ENCODE peak calls at places on chromosomes 2 and 18, in eight cellular contexts. O is GM23248, W is fibroblast of mammary gland, H is AG04449, T is astrocyte of the cerebellum, I is cardiac muscle cell, Z is HAP-1, V is AG10803. A is an unnamed sample.
A peak's percentile ranks its signal among the peaks of the same experiment; 100 is the strongest.

GRCh38 chr2:239773377-239774141 is 251.6 kb downstream of the NDUFA10 start:
- DNase-seq in H (no peak), W (no peak), O (no peak), T (no peak), Z (no peak), V (no peak), I (no peak), A (no peak)

GRCh38 chr2:81658227-81658626 is 1353.7 kb upstream of the LRRTM1 start:
- DNase-seq in V (no peak), O (peak; percentile 7), I (no peak), H (no peak), W (peak; percentile 4), Z (no peak), T (no peak), A (peak; percentile 52)

GRCh38 chr18:71431171-71431570 is 1113.0 kb downstream of the CBLN2 start:
- DNase-seq in O (no peak), V (no peak), W (no peak), T (no peak), I (no peak), Z (no peak), H (no peak), A (no peak)

GRCh38 chr2:198008230-198008629 is 203.8 kb downstream of the PLCL1 start:
- DNase-seq in I (no peak), O (no peak), T (no peak), H (no peak), V (no peak), W (no peak), Z (no peak), A (no peak)

GRCh38 chr2:13545320-13545719 is 828.6 kb downstream of the TRIB2 start:
- DNase-seq in T (no peak), W (no peak), V (no peak), H (no peak), Z (no peak), O (no peak), I (no peak), A (no peak)

GRCh38 chr2:69774984-69775982 is 33.3 kb downstream of the ANXA4 start:
- DNase-seq in V (no peak), O (no peak), W (no peak), T (no peak), I (peak; percentile 14), H (no peak), Z (no peak), A (no peak)

GRCh38 chr18:69257861-69258458 is 142.7 kb upstream of the DOK6 start:
- DNase-seq in W (peak; percentile 93), V (peak; percentile 96), H (peak; percentile 5), T (peak; percentile 75), I (peak; percentile 93), Z (no peak), O (peak; percentile 92), A (peak; percentile 74)

GRCh38 chr18:9237982-9238381 is 96.6 kb upstream of the TWSG1 start:
- DNase-seq in O (no peak), V (no peak), I (no peak), W (no peak), Z (no peak), T (no peak), H (no peak), A (no peak)

GRCh38 chr2:119010336-119010735 is 68.3 kb downstream of the MARCO start:
- DNase-seq in Z (no peak), O (no peak), H (no peak), I (no peak), T (no peak), V (no peak), W (no peak), A (no peak)

GRCh38 chr18:48884306-48885235 is 66.2 kb downstream of the SMAD7 start:
- DNase-seq in O (no peak), I (no peak), V (no peak), Z (no peak), T (no peak), H (no peak), W (no peak), A (no peak)

GRCh38 chr2:233453111-233453915 is 99.0 kb downstream of the DGKD start:
- DNase-seq in I (no peak), H (no peak), O (no peak), T (no peak), Z (no peak), V (no peak), W (no peak), A (no peak)

GRCh38 chr2:50395510-50396300 is 636.2 kb downstream of the NRXN1 start:
- DNase-seq in Z (no peak), V (no peak), T (no peak), W (no peak), O (no peak), I (no peak), H (no peak), A (no peak)

GRCh38 chr2:160651416-160652200 is 158.0 kb upstream of the RBMS1 start:
- DNase-seq in T (no peak), I (peak; percentile 63), W (peak; percentile 79), O (peak; percentile 74), H (no peak), V (peak; percentile 54), Z (no peak), A (no peak)

GRCh38 chr2:14942991-14943390 is 310.5 kb downstream of the LRATD1 start:
- DNase-seq in T (no peak), H (no peak), O (no peak), I (no peak), V (no peak), W (no peak), Z (no peak), A (peak; percentile 24)

GRCh38 chr18:3478262-3478978 is 28.4 kb downstream of the TGIF1 start:
- DNase-seq in I (peak; percentile 86), O (peak; percentile 56), H (no peak), T (no peak), Z (no peak), W (peak; percentile 86), V (peak; percentile 73), A (no peak)

GRCh38 chr2:109675666-109676345 is 61.6 kb downstream of the SOWAHC start:
- DNase-seq in O (no peak), Z (no peak), W (no peak), I (no peak), H (no peak), T (no peak), V (no peak), A (no peak)

GRCh38 chr2:157053876-157054275 is 203.6 kb upstream of the GALNT5 start:
- DNase-seq in V (no peak), Z (no peak), T (no peak), H (no peak), W (peak; percentile 18), I (no peak), O (no peak), A (no peak)

DNA sequence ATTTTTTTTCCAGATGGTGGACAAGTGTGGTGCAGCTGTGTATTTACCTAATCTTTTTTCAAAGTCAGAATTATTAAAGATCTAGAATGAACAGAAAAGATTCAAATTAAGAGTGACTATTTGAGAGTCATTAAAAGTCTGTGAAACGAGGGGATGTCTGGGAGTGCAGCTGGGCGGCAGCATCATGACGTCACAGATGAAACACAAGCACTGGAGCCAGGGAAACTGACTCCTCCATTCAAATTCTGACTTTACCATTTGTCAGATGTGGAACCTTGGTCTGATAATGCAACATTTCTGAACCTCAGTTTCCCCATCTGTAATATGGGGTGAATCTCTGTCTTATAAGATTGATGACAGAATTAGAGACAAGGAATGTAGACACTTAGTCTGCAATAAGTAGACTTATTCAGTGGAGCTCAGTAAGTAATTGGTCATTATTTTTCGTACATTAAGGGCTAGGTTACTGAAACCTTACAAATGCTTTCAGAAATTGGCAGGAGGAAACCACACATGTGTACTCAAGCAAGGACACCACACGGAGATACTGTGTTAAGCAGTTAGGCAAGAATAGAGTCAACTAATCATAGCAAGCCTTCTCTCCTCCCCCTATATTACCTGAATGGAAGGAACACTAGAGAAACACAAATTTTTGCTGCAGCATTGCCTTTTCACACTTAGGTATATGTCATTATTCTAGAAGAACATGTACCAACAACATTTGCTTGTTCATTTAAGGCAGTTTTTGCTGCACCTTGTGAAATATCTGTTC is 27.8 kb upstream of the CXXC1 start:
- DNase-seq in Z (no peak), W (peak; percentile 3), H (no peak), T (no peak), V (no peak), I (no peak), O (no peak), A (no peak)
- H3K4me3 ChIP-seq in Z (no peak overlapping the region), W (no peak overlapping the region), H (no peak overlapping the region), T (no peak overlapping the region), V (no peak overlapping the region), I (no peak overlapping the region), O (no peak overlapping the region), A (no peak overlapping the region)

GRCh38 chr18:21242141-21243040 is at the start of gene GREB1L:
- DNase-seq in H (no peak), O (peak; percentile 90), T (no peak), Z (peak; percentile 86), I (peak; percentile 62), V (peak; percentile 66), W (peak; percentile 59), A (no peak)
- H3K4me3 ChIP-seq in H (peak within 1 kb of the TSS; percentile 41), O (peak within 1 kb of the TSS; percentile 81), T (peak within 1 kb of the TSS; percentile 71), Z (peak within 1 kb of the TSS; percentile 69), I (peak within 1 kb of the TSS; percentile 84), V (peak within 1 kb of the TSS; percentile 68), W (peak within 1 kb of the TSS; percentile 67), A (peak within 1 kb of the TSS; percentile 51)

GRCh38 chr2:189208254-189208653 is 28.7 kb upstream of the COL5A2 start:
- DNase-seq in T (no peak), O (no peak), Z (peak; percentile 39), V (no peak), I (peak; percentile 22), W (no peak), H (no peak), A (no peak)

GRCh38 chr2:189204322-189204941 is 24.9 kb upstream of the COL5A2 start:
- DNase-seq in H (no peak), T (no peak), O (peak; percentile 74), I (peak; percentile 46), W (peak; percentile 77), Z (no peak), V (peak; percentile 63), A (peak; percentile 33)

GRCh38 chr2:189199797-189200196 is 20.2 kb upstream of the COL5A2 start:
- DNase-seq in W (no peak), V (no peak), I (no peak), Z (no peak), T (peak; percentile 67), H (no peak), O (no peak), A (no peak)

DNA sequence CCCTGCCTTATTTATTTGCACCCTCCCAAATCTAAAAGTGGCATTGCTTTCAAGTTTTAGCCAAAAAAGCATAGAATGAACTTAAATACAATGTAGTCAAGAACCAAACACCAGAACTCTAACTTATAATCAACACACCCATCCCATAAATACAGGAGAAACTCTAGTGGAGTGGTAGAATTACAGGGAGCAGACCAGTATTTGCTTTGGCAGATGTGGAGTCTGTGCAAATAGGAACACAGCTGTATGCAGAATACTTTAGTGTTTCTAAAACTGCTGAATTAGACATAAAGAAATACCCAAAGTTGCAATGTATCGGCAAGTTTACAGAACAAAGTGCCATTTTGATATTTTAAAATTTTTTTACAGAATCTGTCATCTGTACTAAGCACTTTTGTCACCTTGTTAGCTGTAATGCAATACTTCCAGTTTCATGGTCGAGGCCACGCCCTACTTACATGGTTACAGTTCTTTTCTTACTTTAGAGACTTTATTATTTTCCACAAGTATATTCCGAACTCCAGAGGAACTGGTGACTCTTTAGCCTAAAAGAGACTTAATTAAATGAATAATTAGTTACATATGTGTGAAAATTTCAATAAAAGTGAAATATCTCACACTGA is 23.7 kb upstream of the COL5A2 start:
- DNase-seq in W (no peak), V (no peak), O (no peak), I (no peak), T (no peak), H (no peak), Z (no peak), A (no peak)
- H3K4me3 ChIP-seq in W (no peak overlapping the region), V (no peak overlapping the region), O (no peak overlapping the region), I (no peak overlapping the region), T (no peak overlapping the region), H (no peak overlapping the region), Z (no peak overlapping the region), A (no peak overlapping the region)

GRCh38 chr2:175169191-175169590 is 1.2 kb upstream of the ATF2 start:
- DNase-seq in I (no peak), Z (no peak), H (no peak), W (no peak), T (no peak), O (peak; percentile 6), V (no peak), A (no peak)
- H3K4me3 ChIP-seq in I (peak overlapping the region; percentile 64), Z (peak overlapping the region; percentile 88), H (peak overlapping the region; percentile 24), W (no peak overlapping the region), T (peak overlapping the region; percentile 100), O (peak overlapping the region; percentile 99), V (no peak overlapping the region), A (peak overlapping the region; percentile 88)